ENCODE peak calls at places on chromosomes 12 and 14, in six cellular contexts. A is breast epithelium, T is heart right ventricle, B is fibroblast of mammary gland, R is pancreas, E is HFF-Myc. V is an unnamed sample.

GRCh38 chr14:33475623-33476022 is 475.3 kb downstream of the EGLN3 start:
- DNase-seq in A (no peak), T (peak; percentile 10), B (peak; percentile 17), R (peak; percentile 10), E (peak; percentile 21), V (no peak)

GRCh38 chr14:97276573-97276972 is 479.4 kb downstream of the VRK1 start:
- DNase-seq in A (no peak), T (no peak), B (no peak), R (no peak), E (no peak), V (no peak)

GRCh38 chr14:99566009-99566389 is 38.0 kb downstream of the CCDC85C start:
- DNase-seq in A (peak; percentile 76), T (no peak), B (no peak), R (no peak), E (no peak), V (no peak)

GRCh38 chr12:42410345-42410744 is 84.4 kb downstream of the PPHLN1 start:
- DNase-seq in A (no peak), T (no peak), B (no peak), R (no peak), E (no peak), V (no peak)

GRCh38 chr14:92109490-92109889 is 3.1 kb upstream of the ATXN3 start:
- DNase-seq in A (no peak), T (no peak), B (no peak), R (no peak), E (no peak), V (no peak)

GRCh38 chr12:99005601-99006000 is 360.5 kb downstream of the APAF1 start:
- DNase-seq in A (no peak), T (no peak), B (no peak), R (no peak), E (no peak), V (no peak)

GRCh38 chr12:101607894-101608293 is 13.1 kb downstream of the MYBPC1 start:
- DNase-seq in A (no peak), T (no peak), B (no peak), R (no peak), E (no peak), V (no peak)

GRCh38 chr12:53299101-53299453 is 418 bp upstream of the MYG1 start:
- DNase-seq in A (no peak), T (no peak), B (peak; percentile 91), R (no peak), E (no peak), V (no peak)

GRCh38 chr12:114815157-114815556 is 131.2 kb upstream of the TBX3 start:
- DNase-seq in A (no peak), T (no peak), B (no peak), R (no peak), E (no peak), V (no peak)

GRCh38 chr14:65011559-65011958 is 24.9 kb downstream of the FNTB start:
- DNase-seq in A (no peak), T (no peak), B (no peak), R (no peak), E (no peak), V (no peak)

GRCh38 chr12:68940731-68941130 is 7.8 kb upstream of the CPM start:
- DNase-seq in A (no peak), T (no peak), B (no peak), R (no peak), E (no peak), V (no peak)

GRCh38 chr14:75090353-75090752 is 20.9 kb downstream of the ZC2HC1C start:
- DNase-seq in A (no peak), T (no peak), B (no peak), R (no peak), E (no peak), V (no peak)

GRCh38 chr14:75879031-75879430 is 102.8 kb downstream of the TGFB3 start:
- DNase-seq in A (no peak), T (no peak), B (peak; percentile 96), R (no peak), E (no peak), V (peak; percentile 86)

GRCh38 chr12:46217686-46218508 is 50.9 kb downstream of the SLC38A1 start:
- DNase-seq in A (no peak), T (no peak), B (no peak), R (no peak), E (no peak), V (no peak)

GRCh38 chr12:56104815-56105476 is 587 bp downstream of the PA2G4 start:
- DNase-seq in A (no peak), T (no peak), B (peak; percentile 16), R (no peak), E (no peak), V (no peak)

GRCh38 chr12:74490390-74491064 is 47.1 kb upstream of the ATXN7L3B start:
- DNase-seq in A (no peak), T (no peak), B (no peak), R (no peak), E (no peak), V (no peak)

GRCh38 chr12:111271674-111272418 is 97.0 kb downstream of the PHETA1 start:
- DNase-seq in A (no peak), T (no peak), B (peak; percentile 5), R (no peak), E (no peak), V (no peak)

GRCh38 chr12:24911284-24911791 is 37.6 kb downstream of the BCAT1 start:
- DNase-seq in A (no peak), T (no peak), B (peak; percentile 83), R (no peak), E (peak; percentile 59), V (peak; percentile 88)

GRCh38 chr12:84779169-84779568 is 133.4 kb downstream of the SLC6A15 start:
- DNase-seq in A (no peak), T (no peak), B (no peak), R (no peak), E (no peak), V (no peak)

GRCh38 chr12:111268738-111269572 is 99.9 kb downstream of the PHETA1 start:
- DNase-seq in A (no peak), T (no peak), B (peak; percentile 12), R (no peak), E (no peak), V (no peak)

GRCh38 chr14:106372870-106373657 is 846.7 kb downstream of the TMEM121 start:
- DNase-seq in A (no peak), T (no peak), B (no peak), R (peak; percentile 55), E (no peak), V (no peak)

GRCh38 chr12:116784238-116784612 is 46.1 kb downstream of the RNFT2 start:
- DNase-seq in A (no peak), T (no peak), B (peak; percentile 16), R (no peak), E (no peak), V (no peak)

GRCh38 chr12:69879007-69879960 is 54.3 kb downstream of the MYRFL start:
- DNase-seq in A (peak; percentile 69), T (peak; percentile 73), B (peak; percentile 78), R (peak; percentile 78), E (peak; percentile 55), V (no peak)

GRCh38 chr14:19873178-19873577 is 1.8 kb upstream of the OR4K2 start:
- DNase-seq in A (no peak), T (no peak), B (no peak), R (no peak), E (no peak), V (no peak)

GRCh38 chr14:68624541-68625220 is 168.2 kb downstream of the ZFP36L1 start:
- DNase-seq in A (no peak), T (no peak), B (no peak), R (no peak), E (no peak), V (no peak)

GRCh38 chr12:6083606-6084005 is 40.9 kb downstream of the VWF start:
- DNase-seq in A (no peak), T (no peak), B (peak; percentile 30), R (no peak), E (no peak), V (no peak)

GRCh38 chr12:127712561-127712960 is 554.4 kb upstream of the TMEM132C start:
- DNase-seq in A (no peak), T (no peak), B (no peak), R (no peak), E (no peak), V (no peak)

GRCh38 chr12:47900480-47901129 is 4.2 kb downstream of the VDR start:
- DNase-seq in A (peak; percentile 57), T (no peak), B (no peak), R (peak; percentile 36), E (no peak), V (no peak)

DNA sequence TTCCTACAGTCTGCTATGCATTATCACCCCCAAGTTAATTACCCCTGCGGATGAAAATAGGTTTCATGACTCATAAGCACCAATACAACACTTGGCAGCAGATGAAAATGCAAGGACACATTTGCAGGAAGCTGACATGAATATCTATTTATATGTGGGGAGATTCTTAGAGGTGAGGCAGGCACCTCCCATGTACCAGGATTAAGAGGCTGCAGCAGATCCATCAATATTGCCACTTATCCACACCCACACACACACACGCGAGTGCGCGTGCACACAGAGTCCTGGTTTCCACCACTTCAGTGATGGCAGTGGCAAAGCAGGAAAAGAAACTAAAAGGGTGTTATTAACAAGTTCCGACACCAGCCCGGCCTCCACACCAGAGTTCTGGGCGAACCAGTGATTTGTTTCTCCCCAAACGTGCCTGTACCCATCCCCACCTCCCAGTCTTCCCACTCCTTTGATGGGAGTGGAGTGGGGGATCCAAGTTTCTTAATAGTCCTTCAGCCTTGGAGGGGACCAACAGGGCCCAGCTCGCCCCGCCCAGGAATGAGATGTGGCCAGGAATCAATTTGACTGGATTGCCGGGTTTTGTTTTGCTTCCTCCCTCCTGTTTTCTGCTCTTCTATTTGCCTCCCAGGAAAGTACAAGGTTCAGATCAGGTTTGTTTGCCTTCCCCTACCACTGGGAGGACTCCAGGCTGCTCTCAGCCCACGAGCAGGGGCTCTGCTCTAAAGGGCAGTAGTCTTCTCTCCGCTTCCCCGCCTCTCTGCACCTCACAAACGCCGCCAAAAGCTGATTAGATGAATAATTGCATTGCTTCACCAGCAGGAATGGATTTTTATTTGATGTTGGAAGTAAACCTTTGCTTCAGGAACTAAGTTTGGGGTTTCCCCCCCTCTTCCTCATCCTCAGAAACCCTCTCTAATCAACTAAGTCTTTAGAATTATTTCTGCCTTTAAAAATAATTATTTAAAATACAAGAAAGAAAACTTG is 5.2 kb downstream of the IRF2BPL start:
- DNase-seq in A (no peak), T (no peak), B (no peak), R (peak; percentile 77), E (no peak), V (no peak)
- TF ChIP-seq CTCF in A (no peak), T (peak; percentile 32), B (peak; percentile 6), R (peak; percentile 29), E (peak; percentile 26), V (peak; percentile 36)

GRCh38 chr14:30906752-30907658 is 32.6 kb downstream of the COCH start:
- DNase-seq in A (no peak), T (no peak), B (peak; percentile 27), R (no peak), E (peak; percentile 2), V (no peak)
- TF ChIP-seq CTCF in A (peak; percentile 13), T (peak; percentile 46), B (peak; percentile 25), R (no peak), E (peak; percentile 13), V (peak; percentile 20)

DNA sequence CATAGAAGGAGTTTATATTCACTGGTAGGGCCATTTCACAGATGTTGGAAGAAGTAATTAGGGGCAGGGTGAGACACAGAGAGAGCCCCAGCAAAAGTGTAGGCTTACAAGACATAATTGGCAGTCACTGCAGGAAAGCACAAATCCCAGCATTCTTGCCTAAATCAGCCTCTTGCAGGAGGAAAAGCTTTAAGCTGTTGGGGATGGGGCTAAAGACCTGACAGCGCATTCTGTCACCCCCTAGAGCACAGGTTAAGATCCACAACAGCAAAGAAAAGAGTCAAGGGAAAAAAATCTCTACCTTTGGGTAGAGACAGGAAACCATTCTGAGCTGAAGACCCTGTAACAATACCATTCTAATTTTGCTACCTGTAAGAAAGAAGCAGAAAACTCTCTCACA is 409.0 kb downstream of the DAD1 start:
- DNase-seq in A (no peak), T (no peak), B (no peak), R (no peak), E (no peak), V (no peak)
- TF ChIP-seq CTCF in A (no peak), T (no peak), B (no peak), R (no peak), E (no peak), V (no peak)

GRCh38 chr14:63840981-63841380 is 11.8 kb upstream of the SYNE2 start:
- DNase-seq in A (no peak), T (no peak), B (no peak), R (no peak), E (no peak), V (no peak)
- TF ChIP-seq CTCF in A (no peak), T (peak; percentile 29), B (peak; percentile 32), R (no peak), E (peak; percentile 11), V (no peak)

V was measured in AG04449.